ENCODE peak calls at places on chromosomes 6 and 20, in eight cellular contexts. G is psoas muscle, H is neural crest cell, Y is fibroblast of mammary gland, P is PC-9, U is A673, C is cardiac muscle cell, J is AG09319. Z is an unnamed sample.

GRCh38 chr6:143708889-143709288 is 31.1 kb downstream of the PHACTR2 start:
- DNase-seq in J (no peak), P (no peak), H (no peak), C (no peak), Y (no peak), U (no peak), G (no peak), Z (no peak)

GRCh38 chr6:118574051-118574865 is 26.2 kb downstream of the PLN start:
- DNase-seq in P (no peak), Y (peak), C (no peak), U (no peak), H (no peak), J (no peak), G (no peak), Z (no peak)

GRCh38 chr6:143620461-143620860 is 57.3 kb upstream of the PHACTR2 start:
- DNase-seq in C (peak), J (no peak), P (no peak), G (no peak), Y (peak), U (no peak), H (no peak), Z (no peak)

GRCh38 chr20:53903652-53903987 is 166.8 kb downstream of the BCAS1 start:
- DNase-seq in J (no peak), C (no peak), Y (peak), G (no peak), P (no peak), H (no peak), U (no peak), Z (no peak)

GRCh38 chr20:2626853-2627541 is 25.4 kb upstream of the NOP56 start:
- DNase-seq in U (peak), Y (peak), P (peak), J (peak), C (peak), H (no peak), G (no peak), Z (no peak)

GRCh38 chr6:57267586-57268293 is 45.6 kb upstream of the RAB23 start:
- DNase-seq in P (peak), J (peak), H (peak), C (peak), G (no peak), U (peak), Y (peak), Z (peak)

GRCh38 chr20:6525447-6526303 is 241.8 kb upstream of the BMP2 start:
- DNase-seq in H (no peak), Y (peak), U (peak), P (no peak), J (no peak), G (no peak), C (peak), Z (no peak)

GRCh38 chr20:34078540-34078939 is 33.5 kb downstream of the EIF2S2 start:
- DNase-seq in C (no peak), G (no peak), H (no peak), Y (no peak), P (no peak), U (no peak), J (no peak), Z (no peak)

GRCh38 chr6:31568537-31568961 is 3.5 kb upstream of the LTA start:
- DNase-seq in Y (no peak), P (no peak), U (no peak), H (no peak), G (no peak), C (no peak), J (no peak), Z (no peak)

GRCh38 chr6:121765060-121765459 is 329.6 kb downstream of the GJA1 start:
- DNase-seq in Y (no peak), H (no peak), J (no peak), U (no peak), C (no peak), P (no peak), G (no peak), Z (no peak)

GRCh38 chr6:108707328-108707976 is 140.8 kb upstream of the ARMC2 start:
- DNase-seq in H (no peak), P (no peak), U (no peak), G (no peak), J (no peak), C (no peak), Y (no peak), Z (no peak)

GRCh38 chr6:28589234-28589951 is 63.7 kb downstream of the GPX5 start:
- DNase-seq in U (peak), C (peak), H (peak), J (peak), Y (peak), P (peak), G (no peak), Z (peak)

GRCh38 chr6:84093405-84094049 is 60.0 kb downstream of the MRAP2 start:
- DNase-seq in H (no peak), J (no peak), G (no peak), Y (no peak), P (no peak), C (no peak), U (peak), Z (no peak)

GRCh38 chr6:64186562-64186961 is 551.0 kb downstream of the PHF3 start:
- DNase-seq in J (no peak), P (no peak), G (no peak), H (no peak), C (no peak), U (no peak), Y (no peak), Z (no peak)

GRCh38 chr6:93575495-93575894 is 156.1 kb upstream of the EPHA7 start:
- DNase-seq in H (no peak), J (no peak), U (no peak), G (no peak), Y (no peak), P (no peak), C (no peak), Z (no peak)

GRCh38 chr6:26223677-26224546 is 136.7 kb downstream of the HFE start:
- DNase-seq in C (peak), U (peak), P (peak), H (peak), J (peak), G (no peak), Y (peak), Z (peak)

GRCh38 chr20:49515588-49515987 is 33.1 kb upstream of the KCNB1 start:
- DNase-seq in P (no peak), U (no peak), G (no peak), Y (no peak), C (no peak), H (no peak), J (no peak), Z (no peak)

GRCh38 chr6:46103437-46103836 is 26.4 kb upstream of the ENPP4 start:
- DNase-seq in Y (peak), U (peak), C (peak), G (no peak), H (no peak), P (no peak), J (no peak), Z (no peak)

GRCh38 chr6:168671863-168672546 is 231.0 kb downstream of the SMOC2 start:
- DNase-seq in H (no peak), P (no peak), Y (no peak), J (no peak), G (no peak), C (no peak), U (no peak), Z (no peak)

GRCh38 chr20:47178277-47178676 is 178.2 kb downstream of the ZMYND8 start:
- DNase-seq in Y (no peak), U (no peak), J (no peak), G (no peak), C (no peak), P (no peak), H (no peak), Z (no peak)

GRCh38 chr20:11217322-11217989 is 543.7 kb upstream of the JAG1 start:
- DNase-seq in Y (no peak), H (no peak), P (no peak), J (no peak), G (no peak), C (peak), U (peak), Z (no peak)

GRCh38 chr6:57048577-57048976 is 2.1 kb downstream of the KIAA1586 start:
- DNase-seq in Y (peak), U (no peak), C (no peak), H (no peak), J (no peak), P (no peak), G (no peak), Z (no peak)

GRCh38 chr6:27478141-27478705 is 5.3 kb upstream of the ZNF184 start:
- DNase-seq in J (no peak), G (no peak), Y (peak), U (peak), H (no peak), P (no peak), C (peak), Z (no peak)

GRCh38 chr6:123208111-123208510 is 212.1 kb downstream of the CLVS2 start:
- DNase-seq in G (no peak), C (no peak), U (peak), P (no peak), Y (no peak), H (no peak), J (no peak), Z (no peak)

GRCh38 chr20:11101243-11101642 is 427.4 kb upstream of the JAG1 start:
- DNase-seq in U (no peak), Y (peak), P (no peak), H (no peak), G (no peak), J (no peak), C (peak), Z (no peak)

GRCh38 chr20:6654490-6655247 is 112.8 kb upstream of the BMP2 start:
- DNase-seq in H (no peak), C (no peak), P (no peak), J (no peak), Y (peak), U (no peak), G (no peak), Z (no peak)

GRCh38 chr6:43306086-43306485 is 2.5 kb downstream of the CRIP3 start:
- DNase-seq in G (no peak), P (no peak), H (no peak), C (no peak), J (no peak), U (no peak), Y (no peak), Z (no peak)

GRCh38 chr6:33374359-33374910 is 17.2 kb upstream of the KIFC1 start:
- DNase-seq in U (no peak), C (peak), P (no peak), G (no peak), H (no peak), J (no peak), Y (no peak), Z (no peak)

GRCh38 chr6:18016133-18016532 is 28.7 kb upstream of the KIF13A start:
- DNase-seq in U (no peak), Y (no peak), J (no peak), C (no peak), P (no peak), G (no peak), H (no peak), Z (no peak)

GRCh38 chr6:53956068-53956711 is 155.1 kb upstream of the MLIP start:
- DNase-seq in U (peak), G (peak), C (peak), P (peak), H (peak), Y (peak), J (peak), Z (peak)

GRCh38 chr6:109794201-109794926 is 103.3 kb downstream of the FIG4 start:
- DNase-seq in H (no peak), Y (peak), C (peak), P (no peak), G (no peak), U (no peak), J (peak), Z (no peak)

GRCh38 chr6:151007069-151007468 is 141.6 kb downstream of the MTHFD1L start:
- DNase-seq in H (no peak), U (no peak), Y (no peak), G (no peak), C (no peak), J (no peak), P (no peak), Z (no peak)

GRCh38 chr6:67567842-67568241 is 1067.2 kb upstream of the ADGRB3 start:
- DNase-seq in Y (no peak), C (no peak), H (no peak), G (no peak), U (no peak), J (no peak), P (no peak), Z (no peak)

GRCh38 chr6:35687658-35688604 is 784 bp downstream of the FKBP5 start:
- DNase-seq in H (peak), C (peak), U (peak), G (peak), Y (peak), P (peak), J (no peak), Z (peak)

DNA sequence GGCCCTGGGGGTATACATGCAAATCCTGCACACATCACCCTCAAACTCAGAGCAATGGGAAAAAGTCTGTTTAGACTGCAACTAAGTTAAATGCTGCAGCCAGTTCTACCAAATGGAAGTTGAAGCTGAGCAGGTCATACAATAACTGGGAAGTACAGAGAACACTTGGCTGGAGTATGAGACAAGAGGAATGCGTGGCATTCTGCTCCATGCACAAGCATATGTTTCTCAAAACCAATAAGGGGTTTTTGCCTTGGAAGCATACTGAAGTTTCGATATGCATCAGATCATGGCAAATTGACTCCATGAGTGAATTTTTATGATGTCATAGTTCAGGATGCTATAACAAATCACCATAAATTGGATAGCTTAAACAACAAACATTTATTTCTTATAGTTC is 193.8 kb downstream of the COL12A1 start:
- DNase-seq in Y (no peak), H (no peak), U (no peak), C (peak), G (no peak), P (no peak), J (no peak), Z (no peak)
- TF ChIP-seq CTCF in Y (no peak), H (no peak), U (no peak), C (no peak), G (no peak), P (no peak), J (no peak), Z (no peak)

GRCh38 chr6:161498359-161498758 is 224.5 kb upstream of the AGPAT4 start:
- DNase-seq in P (no peak), H (no peak), U (peak), Y (peak), J (peak), G (no peak), C (peak), Z (peak)

GRCh38 chr6:161493731-161494130 is 219.9 kb upstream of the AGPAT4 start:
- DNase-seq in J (no peak), U (no peak), C (no peak), Y (no peak), H (no peak), P (no peak), G (no peak), Z (no peak)

GRCh38 chr6:161498881-161499280 is 225.0 kb upstream of the AGPAT4 start:
- DNase-seq in U (no peak), Y (no peak), C (no peak), H (no peak), P (no peak), J (no peak), G (no peak), Z (no peak)

DNA sequence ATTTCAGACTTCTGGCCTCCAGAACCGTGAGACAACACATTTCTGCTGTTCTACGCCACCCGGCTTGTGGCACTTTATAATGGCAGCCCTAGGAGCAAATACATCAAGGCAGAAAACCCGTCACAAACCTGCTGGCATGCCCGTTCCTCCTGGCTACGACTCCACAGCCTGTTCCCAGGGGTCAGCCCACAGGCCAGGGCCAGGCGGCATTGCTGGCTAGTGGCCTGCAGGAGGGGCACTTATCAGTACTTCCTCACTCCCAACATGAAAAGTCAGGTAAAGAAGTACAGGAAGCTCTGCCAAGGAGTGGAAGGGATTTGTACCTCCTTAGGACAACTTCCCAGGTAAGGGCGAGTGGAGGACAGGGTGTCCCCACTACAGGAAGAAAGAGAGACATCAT is 223.1 kb upstream of the AGPAT4 start:
- DNase-seq in C (no peak), U (no peak), G (no peak), H (no peak), P (no peak), Y (no peak), J (no peak), Z (no peak)
- TF ChIP-seq CTCF in C (no peak), U (no peak), G (no peak), H (no peak), P (no peak), Y (no peak), J (no peak), Z (no peak)

DNA sequence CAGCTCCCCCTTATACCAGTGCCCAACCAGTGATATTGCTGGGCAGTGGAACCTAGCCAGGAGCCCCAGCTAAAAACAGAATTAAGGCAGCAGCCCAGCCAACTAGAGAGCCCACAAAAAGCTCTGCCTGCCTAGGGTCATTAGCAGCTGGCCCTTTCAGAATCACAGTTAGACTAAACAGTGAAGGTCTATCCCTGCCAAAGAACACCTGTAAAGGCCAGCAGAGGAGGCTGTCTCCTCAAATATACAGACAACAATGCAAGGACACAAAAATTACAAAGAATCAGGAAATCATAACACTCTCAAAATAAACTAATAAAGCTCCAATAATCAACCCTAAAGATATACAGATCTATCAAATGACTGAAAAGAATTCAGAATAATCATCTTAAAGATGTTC is 77.8 kb upstream of the HTR1E start:
- DNase-seq in J (no peak), Y (no peak), C (no peak), P (no peak), H (no peak), G (no peak), U (no peak), Z (no peak)
- TF ChIP-seq CTCF in J (no peak), Y (no peak), C (no peak), P (no peak), H (no peak), G (no peak), U (no peak), Z (no peak)

GRCh38 chr6:153503810-153504209 is 372.7 kb upstream of the RGS17 start:
- DNase-seq in C (peak), Y (no peak), H (no peak), J (no peak), U (peak), P (no peak), G (no peak), Z (peak)
- TF ChIP-seq CTCF in C (no peak), Y (no peak), H (no peak), J (no peak), U (peak), P (no peak), G (no peak), Z (no peak)

Z was measured in nephron progenitor cell.